ENCODE peak calls at places on chromosomes 5 and 9, in five cellular contexts. B is HepG2, I is GM23338, M is thyroid gland, T is SJCRH30. Z is an unnamed sample.

GRCh38 chr5:122078116-122078865 is at the start of gene LOX:
- DNase-seq in M (peak; percentile 76), I (peak; percentile 69), B (peak; percentile 47), T (peak; percentile 68), Z (peak; percentile 98)

GRCh38 chr9:110571801-110572490 is 7.6 kb downstream of the SVEP1 start:
- DNase-seq in I (no peak), T (peak; percentile 14), B (no peak), M (no peak), Z (no peak)

GRCh38 chr9:130287736-130288135 is 22.2 kb downstream of the HMCN2 start:
- DNase-seq in I (no peak), B (no peak), M (peak; percentile 70), T (peak; percentile 73), Z (no peak)

GRCh38 chr9:134377976-134378375 is 51.7 kb downstream of the RXRA start:
- DNase-seq in B (no peak), T (no peak), I (no peak), M (peak; percentile 57), Z (no peak)

GRCh38 chr9:134963546-134963945 is 45.8 kb upstream of the FCN1 start:
- DNase-seq in I (no peak), T (no peak), B (no peak), M (no peak), Z (no peak)

GRCh38 chr5:176319827-176320554 is 41.6 kb downstream of the KIAA1191 start:
- DNase-seq in I (peak; percentile 27), B (peak; percentile 18), M (no peak), T (no peak), Z (peak; percentile 3)

GRCh38 chr9:83007521-83008300 is 55.2 kb downstream of the RASEF start:
- DNase-seq in I (peak; percentile 5), M (no peak), B (no peak), T (no peak), Z (no peak)

GRCh38 chr9:77764894-77765780 is 117.0 kb upstream of the GNA14 start:
- DNase-seq in I (peak; percentile 68), B (peak; percentile 50), M (no peak), T (peak; percentile 40), Z (peak; percentile 72)

GRCh38 chr5:73985145-73985544 is 359.1 kb downstream of the ARHGEF28 start:
- DNase-seq in B (peak; percentile 69), M (peak; percentile 34), I (peak; percentile 36), T (peak; percentile 57), Z (peak; percentile 45)

GRCh38 chr9:93892748-93893147 is 62.4 kb downstream of the BARX1 start:
- DNase-seq in B (no peak), M (no peak), T (no peak), I (no peak), Z (no peak)

GRCh38 chr9:134782921-134783698 is 97.5 kb upstream of the FCN2 start:
- DNase-seq in M (no peak), T (peak; percentile 39), B (no peak), I (no peak), Z (no peak)

GRCh38 chr9:95752129-95752731 is 123.3 kb upstream of the ERCC6L2 start:
- DNase-seq in T (no peak), B (no peak), I (peak; percentile 50), M (no peak), Z (no peak)

GRCh38 chr5:1882337-1883119 is at the start of gene IRX4:
- DNase-seq in I (peak; percentile 70), M (no peak), T (no peak), B (no peak), Z (peak; percentile 3)

GRCh38 chr5:55324815-55325418 is 17.1 kb downstream of the MTREX start:
- DNase-seq in I (peak; percentile 32), B (peak; percentile 49), T (peak; percentile 63), M (no peak), Z (peak; percentile 74)

GRCh38 chr5:107553063-107553676 is 117.6 kb downstream of the EFNA5 start:
- DNase-seq in T (peak; percentile 90), B (no peak), I (peak; percentile 39), M (no peak), Z (peak; percentile 67)

GRCh38 chr9:93589688-93590087 is 13.3 kb downstream of the PHF2 start:
- DNase-seq in I (no peak), B (peak; percentile 83), M (peak; percentile 60), T (peak; percentile 29), Z (peak; percentile 60)

GRCh38 chr9:78439192-78439865 is 142.4 kb downstream of the PSAT1 start:
- DNase-seq in I (peak; percentile 94), M (peak; percentile 97), T (peak; percentile 96), B (peak; percentile 66), Z (peak; percentile 95)

GRCh38 chr9:8301296-8301695 is 501.7 kb upstream of the DMAC1 start:
- DNase-seq in B (no peak), I (no peak), M (no peak), T (no peak), Z (no peak)

GRCh38 chr9:83992407-83992806 is 11.8 kb downstream of the RMI1 start:
- DNase-seq in I (no peak), B (peak; percentile 84), M (no peak), T (no peak), Z (no peak)

GRCh38 chr9:133702798-133703570 is 35.2 kb downstream of the SARDH start:
- DNase-seq in T (no peak), M (no peak), I (peak; percentile 38), B (no peak), Z (no peak)

GRCh38 chr5:11319851-11320580 is 559.0 kb upstream of the DAP start:
- DNase-seq in M (no peak), B (peak; percentile 10), T (no peak), I (no peak), Z (no peak)

GRCh38 chr9:40914772-40915659 is 213.5 kb downstream of the FOXD4L6 start:
- DNase-seq in M (no peak), T (no peak), I (no peak), B (no peak), Z (no peak)

GRCh38 chr5:139415221-139415861 is 11.5 kb upstream of the SPATA24 start:
- DNase-seq in I (no peak), B (no peak), T (no peak), M (no peak), Z (no peak)

GRCh38 chr5:82861705-82862104 is 215.5 kb downstream of the TMEM167A start:
- DNase-seq in I (no peak), T (no peak), B (no peak), M (no peak), Z (peak; percentile 90)

GRCh38 chr9:69243116-69243515 is 69.0 kb downstream of the TJP2 start:
- DNase-seq in I (no peak), M (no peak), B (no peak), T (no peak), Z (no peak)

GRCh38 chr5:75057551-75057950 is 5.2 kb upstream of the GCNT4 start:
- DNase-seq in I (no peak), M (no peak), T (no peak), B (no peak), Z (no peak)

GRCh38 chr9:131668439-131669233 is 71.2 kb downstream of the RAPGEF1 start:
- DNase-seq in B (peak; percentile 32), T (peak; percentile 28), I (no peak), M (peak; percentile 67), Z (peak; percentile 43)

GRCh38 chr9:129405089-129405830 is 215.6 kb downstream of the C9orf50 start:
- DNase-seq in M (no peak), B (peak; percentile 47), I (no peak), T (no peak), Z (no peak)

GRCh38 chr9:124884376-124884775 is 22.4 kb downstream of the ARPC5L start:
- DNase-seq in I (no peak), B (no peak), T (no peak), M (no peak), Z (no peak)

GRCh38 chr9:97997330-97998276 is 14.5 kb downstream of the ANP32B start:
- DNase-seq in B (no peak), I (no peak), M (no peak), T (no peak), Z (peak; percentile 60)
- H3K36me3 ChIP-seq in B (peaks cover 70% of the 10 kb centered on the region), I (peaks cover 24% of the 10 kb centered on the region), M (peaks cover 7% of the 10 kb centered on the region), T (peaks cover 70% of the 10 kb centered on the region), Z (peaks cover 67% of the 10 kb centered on the region)

GRCh38 chr9:137161558-137162483 is 8.0 kb downstream of the LRRC26 start:
- DNase-seq in T (no peak), I (peak; percentile 73), B (no peak), M (no peak), Z (no peak)
- H3K4me3 ChIP-seq in T (no peak overlapping the region), I (peak overlapping the region; percentile 62), B (peak overlapping the region; percentile 13), M (no peak overlapping the region), Z (no peak overlapping the region)

GRCh38 chr9:121439016-121439415 is 60.6 kb downstream of the GGTA1 start:
- DNase-seq in I (no peak), M (no peak), B (no peak), T (no peak), Z (no peak)

GRCh38 chr9:121439711-121440110 is 59.9 kb downstream of the GGTA1 start:
- DNase-seq in I (no peak), B (no peak), M (no peak), T (no peak), Z (no peak)

GRCh38 chr9:121440265-121440664 is 59.4 kb downstream of the GGTA1 start:
- DNase-seq in T (peak; percentile 62), M (no peak), B (peak; percentile 39), I (peak; percentile 49), Z (peak; percentile 35)

GRCh38 chr9:121437891-121438290 is 61.8 kb downstream of the GGTA1 start:
- DNase-seq in M (no peak), B (no peak), I (no peak), T (no peak), Z (no peak)

GRCh38 chr9:121441163-121441562 is 58.5 kb downstream of the GGTA1 start:
- DNase-seq in I (no peak), T (no peak), B (no peak), M (no peak), Z (no peak)
- H3K27me3 ChIP-seq in I (no peaks in the 10 kb centered on the region), T (peaks cover 4% of the 10 kb centered on the region), B (peaks cover 23% of the 10 kb centered on the region), M (no peaks in the 10 kb centered on the region), Z (peaks cover 41% of the 10 kb centered on the region)

GRCh38 chr5:56858777-56859442 is 43.6 kb downstream of the MAP3K1 start:
- DNase-seq in I (no peak), B (no peak), M (no peak), T (no peak), Z (no peak)

GRCh38 chr5:56861893-56862485 is 46.6 kb downstream of the MAP3K1 start:
- DNase-seq in B (no peak), M (no peak), T (no peak), I (no peak), Z (no peak)

GRCh38 chr5:56862909-56863308 is 46.5 kb upstream of the SETD9 start:
- DNase-seq in T (no peak), B (no peak), M (no peak), I (no peak), Z (no peak)
- H3K36me3 ChIP-seq in T (peaks cover 3% of the 10 kb centered on the region), B (peaks cover 57% of the 10 kb centered on the region), M (peaks cover 19% of the 10 kb centered on the region), I (no peaks in the 10 kb centered on the region), Z (peaks cover 11% of the 10 kb centered on the region)

DNA sequence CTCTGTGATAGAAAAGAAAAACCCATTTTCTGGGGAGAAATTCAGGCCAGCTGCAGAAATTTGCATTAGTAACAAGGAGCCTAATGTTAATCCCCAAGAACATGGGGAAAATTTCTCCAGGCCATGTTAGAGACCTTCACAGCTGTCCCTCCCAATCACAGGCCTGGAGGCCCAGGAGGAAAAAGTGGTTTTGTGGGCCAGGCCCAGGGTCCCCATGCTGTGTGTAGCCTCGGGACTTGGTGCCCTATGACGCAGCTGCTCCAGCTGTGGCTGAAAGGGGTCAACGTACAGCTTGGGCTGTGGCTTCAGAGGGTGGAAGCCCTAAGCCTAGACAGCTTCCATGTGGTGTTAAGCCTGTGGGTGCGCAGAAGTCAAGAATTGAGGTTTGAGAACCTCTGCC is 27.0 kb upstream of the C7 start:
- DNase-seq in I (no peak), T (peak; percentile 28), B (no peak), M (no peak), Z (no peak)
- H3K4me3 ChIP-seq in I (no peak overlapping the region), T (no peak overlapping the region), B (no peak overlapping the region), M (no peak overlapping the region), Z (no peak overlapping the region)

Z was measured in adipocyte.